ENCODE peak calls at places on chromosomes 13 and 19, in six cellular contexts. A is GM23248; Y is stimulated activated CD4-positive, alpha-beta T cell treated with anti-CD3 and anti-CD28 coated beads, Interleukin-1b, Interleukin-23, amount 100 ng/mL, for 24 hours; T is NCI-H146; M is Panc1; U is Daoy. W is an unnamed sample.

GRCh38 chr13:98826156-98826555 is 73.7 kb upstream of the SLC15A1 start:
- DNase-seq in U (no peak), M (no peak), T (no peak), A (no peak), Y (no peak), W (no peak)

GRCh38 chr13:40422588-40423235 is 243.7 kb downstream of the FOXO1 start:
- DNase-seq in M (no peak), Y (no peak), U (no peak), T (no peak), A (no peak), W (no peak)

GRCh38 chr13:41565221-41565620 is 107.9 kb downstream of the RGCC start:
- DNase-seq in M (no peak), U (peak), Y (no peak), T (no peak), A (peak), W (peak)

GRCh38 chr19:18416778-18417249 is 2.4 kb upstream of the SSBP4 start:
- DNase-seq in T (peak), Y (no peak), A (peak), M (no peak), U (peak), W (peak)

GRCh38 chr13:107211073-107211472 is 643.1 kb upstream of the ARGLU1 start:
- DNase-seq in Y (no peak), T (peak), M (peak), A (peak), U (peak), W (peak)

GRCh38 chr13:112132142-112132541 is 65.2 kb downstream of the SOX1 start:
- DNase-seq in A (no peak), U (peak), M (no peak), T (no peak), Y (no peak), W (no peak)

GRCh38 chr13:33080962-33081655 is 64.9 kb downstream of the KL start:
- DNase-seq in M (no peak), U (no peak), T (no peak), A (peak), Y (no peak), W (no peak)

GRCh38 chr13:98584668-98585397 is 7.9 kb upstream of the STK24 start:
- DNase-seq in U (no peak), T (no peak), M (no peak), A (peak), Y (no peak), W (no peak)

GRCh38 chr13:113916330-113916815 is 52.5 kb upstream of the GAS6 start:
- DNase-seq in A (peak), T (no peak), Y (no peak), U (no peak), M (no peak), W (no peak)

GRCh38 chr19:8209965-8210659 is 942 bp downstream of the CERS4 start:
- DNase-seq in Y (no peak), T (peak), A (no peak), M (no peak), U (no peak), W (no peak)

GRCh38 chr19:35040826-35041547 is 534 bp upstream of the HPN start:
- DNase-seq in U (no peak), T (peak), A (no peak), M (no peak), Y (no peak), W (no peak)

GRCh38 chr13:24741016-24741662 is 22.8 kb upstream of the RNF17 start:
- DNase-seq in M (no peak), A (peak), Y (no peak), T (no peak), U (peak), W (no peak)

GRCh38 chr19:3423183-3423829 is 56.9 kb downstream of the NFIC start:
- DNase-seq in M (no peak), T (no peak), A (peak), U (no peak), Y (no peak), W (no peak)

GRCh38 chr19:34963531-34964406 is at the start of gene ZNF792:
- DNase-seq in U (peak), A (peak), M (no peak), Y (no peak), T (peak), W (peak)

GRCh38 chr13:107413005-107413404 is 802.3 kb downstream of the LIG4 start:
- DNase-seq in U (no peak), T (no peak), Y (no peak), A (no peak), M (no peak), W (no peak)

GRCh38 chr13:97223711-97224461 is 1.8 kb downstream of the MBNL2 start:
- DNase-seq in T (peak), A (peak), M (no peak), U (peak), Y (no peak), W (peak)

GRCh38 chr13:31090921-31091624 is 70.6 kb downstream of the HSPH1 start:
- DNase-seq in T (peak), M (no peak), A (no peak), U (no peak), Y (no peak), W (no peak)

GRCh38 chr13:73411067-73411809 is 352.4 kb downstream of the KLF5 start:
- DNase-seq in U (no peak), Y (no peak), M (no peak), T (peak), A (no peak), W (peak)

GRCh38 chr19:19206938-19207337 is 3.7 kb upstream of the NR2C2AP start:
- DNase-seq in U (no peak), A (no peak), Y (no peak), T (no peak), M (no peak), W (no peak)

GRCh38 chr19:4208385-4209094 is 20.8 kb upstream of the EBI3 start:
- DNase-seq in U (peak), A (peak), T (peak), Y (no peak), M (no peak), W (peak)

GRCh38 chr13:105410602-105411001 is 1124.9 kb downstream of the EFNB2 start:
- DNase-seq in A (peak), U (peak), M (no peak), Y (peak), T (peak), W (peak)

GRCh38 chr13:110944121-110944967 is 29.5 kb upstream of the ANKRD10 start:
- DNase-seq in U (peak), A (peak), M (peak), T (peak), Y (no peak), W (peak)

GRCh38 chr19:46659151-46660007 is 1.6 kb downstream of the DACT3 start:
- DNase-seq in M (no peak), U (peak), T (no peak), A (peak), Y (no peak), W (peak)

GRCh38 chr13:84377071-84377470 is 494.8 kb upstream of the SLITRK1 start:
- DNase-seq in Y (no peak), T (no peak), U (no peak), M (no peak), A (no peak), W (no peak)